ENCODE peak calls at places on chromosomes 7 and 10, in eight cellular contexts. B is body of pancreas; T is fibroblast of pulmonary artery; E is cardiac fibroblast; I is CD8-positive, alpha-beta T cell; K is OCI-LY7; V is PC-9; Y is adrenal gland. C is an unnamed sample.

GRCh38 chr7:32259917-32260596 is 189.8 kb upstream of the PDE1C start:
- DNase-seq in B (peak; percentile 23), T (no peak), E (no peak), I (no peak), K (no peak), V (no peak), Y (no peak), C (no peak)

GRCh38 chr10:88820990-88821389 is 18.5 kb downstream of the LIPM start:
- DNase-seq in B (no peak), T (peak; percentile 85), E (peak; percentile 87), I (no peak), K (no peak), V (no peak), Y (no peak), C (peak; percentile 69)

GRCh38 chr10:28810062-28810870 is 132.9 kb downstream of the BAMBI start:
- DNase-seq in B (no peak), T (peak; percentile 14), E (no peak), I (no peak), K (no peak), V (no peak), Y (peak; percentile 54), C (no peak)

GRCh38 chr7:11448319-11448718 is 383.7 kb downstream of the THSD7A start:
- DNase-seq in B (no peak), T (no peak), E (no peak), I (no peak), K (no peak), V (no peak), Y (no peak), C (no peak)

GRCh38 chr7:120055300-120055699 is 217.7 kb upstream of the KCND2 start:
- DNase-seq in B (no peak), T (peak; percentile 64), E (peak; percentile 58), I (no peak), K (no peak), V (peak; percentile 59), Y (no peak), C (no peak)

GRCh38 chr7:2462731-2463130 is 13.5 kb downstream of the GRIFIN start:
- DNase-seq in B (no peak), T (no peak), E (no peak), I (no peak), K (no peak), V (no peak), Y (no peak), C (no peak)

GRCh38 chr10:51861731-51862130 is 162.3 kb upstream of the CSTF2T start:
- DNase-seq in B (no peak), T (no peak), E (no peak), I (no peak), K (no peak), V (no peak), Y (no peak), C (no peak)

GRCh38 chr10:133336131-133337078 is at the start of gene CALY:
- DNase-seq in B (peak; percentile 43), T (no peak), E (no peak), I (peak; percentile 92), K (no peak), V (no peak), Y (no peak), C (no peak)

GRCh38 chr7:100465702-100466311 is 1.7 kb upstream of the SPACDR start:
- DNase-seq in B (peak; percentile 93), T (peak; percentile 79), E (peak; percentile 89), I (no peak), K (peak; percentile 22), V (no peak), Y (peak; percentile 90), C (no peak)

GRCh38 chr10:72351479-72351878 is 3.2 kb downstream of the DNAJB12 start:
- DNase-seq in B (no peak), T (no peak), E (no peak), I (no peak), K (no peak), V (no peak), Y (no peak), C (no peak)

GRCh38 chr7:50125766-50126165 is 32.7 kb upstream of the ZPBP start:
- DNase-seq in B (no peak), T (no peak), E (no peak), I (no peak), K (no peak), V (no peak), Y (no peak), C (no peak)

GRCh38 chr7:24341677-24342076 is 57.7 kb downstream of the NPY start:
- DNase-seq in B (no peak), T (no peak), E (no peak), I (no peak), K (no peak), V (no peak), Y (no peak), C (no peak)

GRCh38 chr7:91242097-91242846 is 22.0 kb upstream of the FZD1 start:
- DNase-seq in B (no peak), T (peak; percentile 27), E (peak; percentile 39), I (no peak), K (no peak), V (peak; percentile 6), Y (no peak), C (no peak)

GRCh38 chr10:119863951-119864565 is 8.6 kb downstream of the MCMBP start:
- DNase-seq in B (no peak), T (no peak), E (peak; percentile 15), I (no peak), K (peak; percentile 29), V (no peak), Y (no peak), C (no peak)

GRCh38 chr10:99459217-99459616 is 28.8 kb upstream of the GOT1 start:
- DNase-seq in B (no peak), T (no peak), E (no peak), I (no peak), K (no peak), V (no peak), Y (no peak), C (no peak)

GRCh38 chr10:75405201-75406143 is 3.9 kb upstream of the ZNF503 start:
- DNase-seq in B (peak; percentile 83), T (no peak), E (no peak), I (no peak), K (no peak), V (no peak), Y (peak; percentile 84), C (no peak)

GRCh38 chr7:2575733-2576350 is 17.1 kb downstream of the IQCE start:
- DNase-seq in B (no peak), T (peak; percentile 10), E (peak; percentile 11), I (no peak), K (no peak), V (no peak), Y (no peak), C (no peak)

GRCh38 chr7:2710901-2711551 is 23.0 kb downstream of the AMZ1 start:
- DNase-seq in B (no peak), T (no peak), E (no peak), I (peak; percentile 67), K (peak; percentile 80), V (no peak), Y (no peak), C (no peak)

GRCh38 chr10:49387029-49387428 is 8.9 kb downstream of the DRGX start:
- DNase-seq in B (no peak), T (peak; percentile 35), E (peak; percentile 42), I (no peak), K (no peak), V (peak; percentile 48), Y (no peak), C (peak; percentile 76)

GRCh38 chr7:17618652-17618974 is 320.2 kb downstream of the AHR start:
- DNase-seq in B (no peak), T (no peak), E (no peak), I (no peak), K (no peak), V (peak; percentile 29), Y (no peak), C (no peak)

GRCh38 chr7:91892821-91893340 is 12.4 kb upstream of the MTERF1 start:
- DNase-seq in B (no peak), T (peak; percentile 35), E (peak; percentile 19), I (no peak), K (no peak), V (peak; percentile 10), Y (no peak), C (no peak)

GRCh38 chr7:143331179-143331825 is 15.4 kb downstream of the CLCN1 start:
- DNase-seq in B (no peak), T (peak; percentile 83), E (peak; percentile 86), I (no peak), K (no peak), V (peak; percentile 67), Y (no peak), C (peak; percentile 87)
- H3K4me3 ChIP-seq in B (no peak overlapping the region), T (no peak overlapping the region), E (no peak overlapping the region), I (no peak overlapping the region), K (no peak overlapping the region), V (peak overlapping the region; percentile 3), Y (no peak overlapping the region), C (no peak overlapping the region)

GRCh38 chr10:50452603-50453002 is 171.2 kb downstream of the SGMS1 start:
- DNase-seq in B (no peak), T (no peak), E (no peak), I (no peak), K (peak; percentile 77), V (no peak), Y (no peak), C (no peak)
- TF ChIP-seq CTCF in B (no peak), T (no peak), E (no peak), I (no peak), K (no peak), V (no peak), Y (no peak), C (no peak)

GRCh38 chr7:135575296-135575695 is 17.6 kb downstream of the NUP205 start:
- DNase-seq in B (no peak), T (no peak), E (no peak), I (no peak), K (peak; percentile 38), V (no peak), Y (no peak), C (no peak)
- H3K4me3 ChIP-seq in B (no peak overlapping the region), T (no peak overlapping the region), E (no peak overlapping the region), I (no peak overlapping the region), K (no peak overlapping the region), V (no peak overlapping the region), Y (no peak overlapping the region), C (no peak overlapping the region)

GRCh38 chr10:17195083-17195482 is 6.4 kb downstream of the TRDMT1 start:
- DNase-seq in B (no peak), T (no peak), E (no peak), I (no peak), K (no peak), V (no peak), Y (no peak), C (no peak)

GRCh38 chr10:17196045-17196444 is 5.4 kb downstream of the TRDMT1 start:
- DNase-seq in B (no peak), T (no peak), E (no peak), I (no peak), K (no peak), V (no peak), Y (no peak), C (no peak)

GRCh38 chr10:17185873-17186272 is 15.6 kb downstream of the TRDMT1 start:
- DNase-seq in B (no peak), T (no peak), E (no peak), I (no peak), K (no peak), V (no peak), Y (no peak), C (no peak)

GRCh38 chr10:17188644-17189172 is 12.8 kb downstream of the TRDMT1 start:
- DNase-seq in B (no peak), T (no peak), E (no peak), I (no peak), K (no peak), V (no peak), Y (no peak), C (no peak)

DNA sequence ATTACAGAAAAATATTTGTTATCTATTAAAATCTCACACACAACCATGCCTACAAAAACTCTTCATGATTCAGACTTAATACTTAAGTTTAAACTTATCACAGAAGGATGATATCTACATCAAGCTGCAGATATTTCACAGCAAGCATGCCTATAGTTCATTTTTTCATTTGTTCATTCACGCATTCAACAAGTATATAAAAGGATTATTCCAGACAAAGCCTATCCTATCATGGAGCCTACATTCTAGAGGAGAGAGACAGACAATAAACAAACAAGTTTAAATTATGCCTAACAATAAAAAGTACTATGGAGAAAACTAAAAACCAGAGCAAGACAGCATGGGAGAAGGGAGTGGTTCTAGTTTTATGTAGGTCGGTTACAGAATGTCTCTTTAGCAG is 10.9 kb downstream of the TRDMT1 start:
- DNase-seq in B (no peak), T (no peak), E (no peak), I (no peak), K (no peak), V (no peak), Y (no peak), C (no peak)
- TF ChIP-seq CTCF in B (no peak), T (no peak), E (no peak), I (no peak), K (no peak), V (no peak), Y (no peak), C (no peak)

C was measured in AG09309.